ENCODE peak calls at places on chromosomes 2 and 18, in ten cellular contexts. V is gastrocnemius medialis; G is RWPE1; C is activated T-cell treated with anti-CD3 and anti-CD28 coated beads, Interleukin-2, amount 50 U/mL, for 24 hours; J is kidney glomerular epithelial cell; U is lower lobe of right lung; M is stimulated activated CD4-positive, alpha-beta T cell treated with anti-CD3 and anti-CD28 coated beads, TNF-alpha, amount 100 ng/mL, for 24 hours; A is CD8-positive, alpha-beta memory T cell; I is AG04449; W is ELR. E is an unnamed sample.

GRCh38 chr2:168160897-168161296 is 86.5 kb downstream of the STK39 start:
- DNase-seq in M (no peak), C (no peak), A (no peak), J (no peak), U (no peak), G (peak; percentile 4), I (no peak), W (peak; percentile 53), V (no peak), E (no peak)

GRCh38 chr2:145961846-145962245 is 1441.9 kb upstream of the ZEB2 start:
- DNase-seq in C (no peak), U (no peak), I (no peak), W (no peak), V (no peak), A (no peak), G (no peak), M (no peak), J (no peak), E (no peak)

GRCh38 chr2:240463274-240463865 is 27.9 kb downstream of the GPC1 start:
- DNase-seq in W (no peak), I (no peak), J (no peak), M (no peak), A (no peak), G (no peak), U (no peak), C (peak; percentile 23), V (peak; percentile 12), E (no peak)

GRCh38 chr2:75523313-75524275 is 37.1 kb downstream of the EVA1A start:
- DNase-seq in V (no peak), W (peak; percentile 89), M (no peak), A (no peak), I (no peak), G (peak; percentile 85), U (no peak), C (no peak), J (peak; percentile 88), E (peak; percentile 94)

GRCh38 chr18:11004951-11005350 is 144.4 kb downstream of the PIEZO2 start:
- DNase-seq in V (no peak), J (no peak), M (no peak), A (no peak), W (no peak), C (no peak), I (no peak), G (no peak), U (no peak), E (no peak)

GRCh38 chr2:160156665-160157064 is 43.4 kb downstream of the ITGB6 start:
- DNase-seq in V (no peak), U (no peak), W (peak; percentile 92), M (no peak), A (no peak), G (no peak), I (no peak), C (no peak), J (peak; percentile 55), E (peak; percentile 89)

GRCh38 chr2:127448526-127448925 is 30.3 kb downstream of the PROC start:
- DNase-seq in M (no peak), G (no peak), I (peak; percentile 17), C (no peak), V (no peak), J (no peak), W (no peak), A (no peak), U (no peak), E (no peak)

GRCh38 chr2:136057023-136057801 is 60.7 kb downstream of the CXCR4 start:
- DNase-seq in U (no peak), J (no peak), A (no peak), C (peak; percentile 61), V (no peak), G (no peak), W (no peak), I (no peak), M (peak; percentile 27), E (no peak)

GRCh38 chr2:234564719-234565118 is 67.8 kb upstream of the ARL4C start:
- DNase-seq in I (no peak), M (no peak), G (no peak), U (no peak), V (no peak), A (no peak), C (no peak), J (peak; percentile 49), W (peak; percentile 34), E (no peak)

GRCh38 chr2:163347982-163348842 is 387.6 kb downstream of the FIGN start:
- DNase-seq in W (peak; percentile 94), M (no peak), A (no peak), U (peak; percentile 63), G (peak; percentile 49), C (no peak), J (peak; percentile 33), I (peak; percentile 17), V (peak; percentile 65), E (peak; percentile 95)

GRCh38 chr2:28997237-28997846 is 16.2 kb downstream of the TOGARAM2 start:
- DNase-seq in W (peak; percentile 37), C (no peak), M (no peak), A (no peak), G (no peak), V (no peak), J (no peak), I (no peak), U (no peak), E (no peak)

GRCh38 chr2:211157856-211158463 is 601.6 kb downstream of the CPS1 start:
- DNase-seq in J (peak; percentile 58), W (peak; percentile 78), C (peak; percentile 64), A (peak; percentile 33), U (peak; percentile 80), G (peak; percentile 28), V (peak; percentile 39), M (peak; percentile 67), I (no peak), E (peak; percentile 68)

GRCh38 chr18:47930086-47930843 is at the start of gene SMAD2:
- DNase-seq in J (peak; percentile 42), I (no peak), C (peak; percentile 86), M (peak; percentile 75), U (peak; percentile 92), V (peak; percentile 80), A (peak; percentile 72), G (peak; percentile 37), W (peak; percentile 70), E (peak; percentile 90)

GRCh38 chr2:67544286-67544685 is 147.2 kb downstream of the ETAA1 start:
- DNase-seq in J (no peak), M (no peak), G (no peak), I (no peak), W (no peak), A (no peak), C (no peak), V (no peak), U (no peak), E (no peak)